ENCODE peak calls at places on chromosomes 6 and 20, in four cellular contexts. U is mesothelial cell of epicardium, P is GM20000, K is AG04450. G is an unnamed sample.

GRCh38 chr6:13302751-13303667 is 25.3 kb downstream of the TBC1D7 start:
- DNase-seq in P (peak; percentile 66), K (peak; percentile 85), U (no peak), G (peak; percentile 97)

GRCh38 chr6:106476326-106477105 is 116.0 kb downstream of the CRYBG1 start:
- DNase-seq in P (no peak), U (no peak), K (no peak), G (peak; percentile 85)

GRCh38 chr6:674406-674805 is 17.5 kb upstream of the HUS1B start:
- DNase-seq in P (no peak), U (no peak), K (no peak), G (no peak)

GRCh38 chr20:1964659-1965405 is 29.0 kb downstream of the PDYN start:
- DNase-seq in U (no peak), K (no peak), P (no peak), G (no peak)

GRCh38 chr6:124073820-124074587 is 270.3 kb downstream of the NKAIN2 start:
- DNase-seq in K (no peak), P (no peak), U (no peak), G (no peak)

GRCh38 chr6:10136636-10137035 is 278.2 kb downstream of the TFAP2A start:
- DNase-seq in K (no peak), P (no peak), U (no peak), G (peak; percentile 88)

GRCh38 chr6:20153194-20153593 is 59.1 kb downstream of the MBOAT1 start:
- DNase-seq in K (no peak), U (no peak), P (no peak), G (no peak)

GRCh38 chr6:42017021-42017643 is 33.2 kb upstream of the TAF8 start:
- DNase-seq in U (no peak), P (peak; percentile 10), K (peak; percentile 63), G (peak; percentile 54)

GRCh38 chr6:10465633-10466499 is 51.0 kb upstream of the TFAP2A start:
- DNase-seq in U (peak; percentile 41), P (peak; percentile 41), K (no peak), G (peak; percentile 69)

GRCh38 chr6:30548375-30548774 is 7.9 kb downstream of the GNL1 start:
- DNase-seq in P (no peak), K (no peak), U (no peak), G (no peak)

GRCh38 chr20:54433653-54434052 is 41.7 kb upstream of the DOK5 start:
- DNase-seq in K (no peak), P (no peak), U (no peak), G (no peak)

GRCh38 chr6:137116807-137117206 is 56.6 kb downstream of the IL22RA2 start:
- DNase-seq in K (no peak), P (no peak), U (no peak), G (no peak)

GRCh38 chr6:51200676-51201075 is 382.0 kb downstream of the TFAP2B start:
- DNase-seq in P (no peak), K (no peak), U (no peak), G (no peak)

GRCh38 chr20:53643031-53643832 is 49.6 kb upstream of the ZNF217 start:
- DNase-seq in U (no peak), P (peak; percentile 75), K (no peak), G (peak; percentile 79)

GRCh38 chr20:5945963-5946362 is 4.4 kb downstream of the TRMT6 start:
- DNase-seq in P (no peak), K (peak; percentile 56), U (no peak), G (peak; percentile 95)

GRCh38 chr6:7146079-7146828 is 38.5 kb downstream of the RREB1 start:
- DNase-seq in P (peak; percentile 38), K (no peak), U (no peak), G (no peak)

GRCh38 chr6:162261598-162261997 is 466.0 kb downstream of the PRKN start:
- DNase-seq in U (no peak), K (no peak), P (no peak), G (no peak)

GRCh38 chr6:5866547-5867051 is 140.1 kb downstream of the NRN1 start:
- DNase-seq in P (no peak), U (no peak), K (no peak), G (peak; percentile 54)

GRCh38 chr6:147161974-147162495 is 42.2 kb upstream of the STXBP5 start:
- DNase-seq in P (no peak), U (no peak), K (peak; percentile 50), G (peak; percentile 84)

GRCh38 chr6:144899161-144899560 is 614.0 kb downstream of the UTRN start:
- DNase-seq in K (peak; percentile 6), P (no peak), U (no peak), G (peak; percentile 49)

GRCh38 chr20:10992776-10993175 is 319.0 kb upstream of the JAG1 start:
- DNase-seq in P (no peak), U (no peak), K (no peak), G (peak; percentile 69)

GRCh38 chr6:53830356-53830755 is 35.6 kb downstream of the LRRC1 start:
- DNase-seq in P (no peak), K (no peak), U (no peak), G (no peak)

GRCh38 chr6:71419954-71420692 is 131.5 kb downstream of the OGFRL1 start:
- DNase-seq in U (peak; percentile 29), P (peak; percentile 26), K (no peak), G (peak; percentile 32)

GRCh38 chr6:110877154-110877564 is 2.6 kb downstream of the AMD1 start:
- DNase-seq in K (no peak), U (no peak), P (no peak), G (no peak)

DNA sequence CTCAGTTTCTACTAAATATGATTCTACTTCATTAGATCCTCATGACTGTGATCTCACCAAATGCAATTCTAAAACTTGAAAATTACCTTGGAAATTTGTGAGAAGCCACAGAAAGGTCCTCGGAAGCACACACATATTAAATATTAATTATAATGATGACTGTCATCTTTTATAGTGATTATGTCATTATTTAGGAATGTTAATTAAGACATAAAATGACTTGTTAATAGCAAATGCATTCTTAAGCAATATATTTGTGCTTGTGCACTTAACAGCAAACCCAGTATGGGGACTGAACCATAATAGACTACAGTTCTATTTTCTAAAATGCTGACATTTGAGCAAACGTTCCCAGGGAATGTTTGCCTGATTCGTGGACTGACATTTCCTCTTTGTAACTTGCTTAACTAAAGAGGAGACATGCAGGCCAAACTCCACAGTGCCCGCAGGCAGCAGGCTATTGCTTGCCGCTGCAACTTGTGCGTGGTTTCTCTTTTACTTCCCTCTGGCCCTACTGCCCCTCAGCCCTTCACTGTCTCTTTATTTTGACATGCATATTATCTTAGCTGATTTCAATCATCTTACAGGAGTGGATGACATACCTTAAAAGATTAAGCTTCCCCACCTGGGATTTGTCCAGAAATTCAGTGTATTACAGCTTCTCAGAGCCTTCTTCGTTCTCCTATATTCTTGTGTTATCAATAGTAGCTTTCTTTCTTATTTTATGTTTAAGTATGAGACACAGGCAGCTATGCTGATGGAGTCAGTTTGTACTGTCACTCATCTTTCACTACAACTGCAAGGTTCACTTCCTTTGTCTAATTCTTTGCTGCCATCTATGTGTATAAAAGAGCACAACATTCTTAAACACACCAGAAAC is 141.5 kb downstream of the GMDS start:
- DNase-seq in U (no peak), K (no peak), P (peak; percentile 35), G (peak; percentile 66)
- TF ChIP-seq CTCF in U (peak; percentile 45), K (peak; percentile 70), P (no peak), G (peak; percentile 70)

GRCh38 chr6:167044696-167045095 is 45.5 kb downstream of the CEP43 start:
- DNase-seq in U (no peak), K (no peak), P (no peak), G (no peak)
- TF ChIP-seq CTCF in U (no peak), K (no peak), P (no peak), G (no peak)

GRCh38 chr6:126252154-126252553 is 87.8 kb upstream of the CENPW start:
- DNase-seq in K (no peak), U (no peak), P (no peak), G (no peak)
- TF ChIP-seq CTCF in K (no peak), U (no peak), P (no peak), G (no peak)

GRCh38 chr20:3826420-3826819 is 6.1 kb downstream of the AP5S1 start:
- DNase-seq in K (no peak), U (no peak), P (no peak), G (no peak)
- TF ChIP-seq CTCF in K (no peak), U (no peak), P (no peak), G (no peak)

GRCh38 chr6:157991067-157991432 is 9.4 kb downstream of the SYNJ2 start:
- DNase-seq in P (no peak), U (no peak), K (no peak), G (no peak)
- TF ChIP-seq CTCF in P (no peak), U (no peak), K (no peak), G (no peak)

GRCh38 chr20:46541229-46541935 is 9.1 kb downstream of the OCSTAMP start:
- DNase-seq in P (no peak), K (no peak), U (no peak), G (no peak)

GRCh38 chr20:46543959-46544358 is 6.5 kb downstream of the OCSTAMP start:
- DNase-seq in P (no peak), U (no peak), K (no peak), G (no peak)

GRCh38 chr20:46543033-46543432 is 7.4 kb downstream of the OCSTAMP start:
- DNase-seq in K (no peak), P (no peak), U (no peak), G (no peak)

GRCh38 chr20:46544576-46544975 is 5.9 kb downstream of the OCSTAMP start:
- DNase-seq in U (no peak), P (no peak), K (no peak), G (no peak)

GRCh38 chr20:46539113-46539512 is 11.3 kb downstream of the OCSTAMP start:
- DNase-seq in U (no peak), P (no peak), K (no peak), G (no peak)
- TF ChIP-seq CTCF in U (no peak), P (no peak), K (peak; percentile 33), G (no peak)

GRCh38 chr6:43389713-43390265 is 20.3 kb upstream of the ZNF318 start:
- DNase-seq in U (no peak), P (no peak), K (no peak), G (no peak)

GRCh38 chr6:43391448-43392031 is 22.1 kb upstream of the ZNF318 start:
- DNase-seq in P (no peak), K (no peak), U (no peak), G (no peak)

GRCh38 chr6:43383021-43383667 is 13.7 kb upstream of the ZNF318 start:
- DNase-seq in K (peak; percentile 41), P (no peak), U (no peak), G (peak; percentile 30)

DNA sequence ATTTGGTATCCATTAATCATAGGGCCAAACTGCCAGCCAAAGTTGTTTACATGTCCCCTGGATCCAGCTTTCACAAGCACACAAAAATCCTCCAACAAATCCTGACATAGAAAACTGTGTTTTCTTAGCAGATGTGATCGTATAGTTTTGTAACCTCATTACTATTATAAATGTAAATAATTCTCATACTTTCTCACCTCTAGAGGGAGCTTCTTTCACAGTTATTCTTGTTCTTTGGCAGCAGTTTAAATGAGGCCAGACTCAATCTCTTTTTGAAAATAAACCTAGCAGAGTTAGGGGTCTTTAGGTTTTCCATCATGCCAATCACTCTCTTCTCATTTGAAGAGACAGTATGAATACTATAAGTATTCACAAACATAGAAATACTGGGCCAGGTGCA is 17.0 kb upstream of the ZNF318 start:
- DNase-seq in P (no peak), K (no peak), U (no peak), G (peak; percentile 29)
- TF ChIP-seq CTCF in P (no peak), K (peak; percentile 46), U (peak; percentile 49), G (peak; percentile 35)

DNA sequence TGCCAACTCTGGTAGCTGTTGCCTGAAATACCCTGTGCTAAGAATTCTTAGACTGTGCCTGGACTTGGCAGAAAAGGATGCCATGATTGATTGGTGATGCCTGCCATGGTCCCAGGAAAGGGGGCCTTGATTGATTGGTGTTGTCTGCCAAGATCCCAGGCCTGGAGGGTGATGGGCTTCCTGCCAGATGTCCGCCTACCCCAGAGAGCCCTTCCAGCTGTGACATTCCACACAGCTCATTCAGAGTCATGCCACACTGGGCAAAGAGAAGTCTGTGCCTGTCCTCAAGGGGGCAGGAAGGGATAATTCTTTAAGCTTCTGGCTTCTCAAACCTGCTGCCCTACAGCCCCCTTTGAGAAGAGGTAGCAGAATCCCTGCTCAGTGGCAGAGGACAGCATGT is 24.6 kb downstream of the RIMS4 start:
- DNase-seq in P (no peak), U (no peak), K (no peak), G (peak; percentile 42)
- TF ChIP-seq CTCF in P (no peak), U (no peak), K (no peak), G (peak; percentile 11)

G was measured in MCF 10A.